ENCODE peak calls at places on chromosome 20, in seven cellular contexts. P, J, T, N, W, Y and H are unnamed samples.

GRCh38 chr20:62590301-62591121 is 51.8 kb upstream of the SLCO4A1 start:
- DNase-seq in P (no peak), J (no peak), T (no peak), N (no peak), W (no peak), Y (no peak), H (no peak)

GRCh38 chr20:17818187-17818586 is 118.4 kb downstream of the BANF2 start:
- DNase-seq in P (no peak), J (no peak), T (no peak), N (no peak), W (no peak), Y (no peak), H (no peak)

GRCh38 chr20:9837634-9838033 is 1.2 kb downstream of the PAK5 start:
- DNase-seq in P (no peak), J (no peak), T (no peak), N (no peak), W (no peak), Y (no peak), H (no peak)

GRCh38 chr20:23242104-23242503 is 108.5 kb upstream of the NXT1 start:
- DNase-seq in P (no peak), J (no peak), T (no peak), N (no peak), W (no peak), Y (no peak), H (no peak)

GRCh38 chr20:43191946-43192847 is 2.5 kb upstream of the PTPRT start:
- DNase-seq in P (peak; percentile 51), J (no peak), T (peak; percentile 16), N (no peak), W (peak; percentile 23), Y (peak; percentile 79), H (no peak)

GRCh38 chr20:7500362-7500761 is 439.9 kb downstream of the HAO1 start:
- DNase-seq in P (no peak), J (no peak), T (no peak), N (no peak), W (no peak), Y (no peak), H (no peak)

GRCh38 chr20:7155282-7155681 is 387.8 kb downstream of the BMP2 start:
- DNase-seq in P (no peak), J (no peak), T (no peak), N (no peak), W (no peak), Y (no peak), H (no peak)

GRCh38 chr20:24657878-24658620 is 188.6 kb downstream of the SYNDIG1 start:
- DNase-seq in P (no peak), J (no peak), T (no peak), N (no peak), W (no peak), Y (no peak), H (no peak)

GRCh38 chr20:59560588-59561227 is 43.6 kb upstream of the PHACTR3 start:
- DNase-seq in P (no peak), J (no peak), T (peak; percentile 46), N (no peak), W (peak; percentile 74), Y (peak; percentile 76), H (no peak)

GRCh38 chr20:47546184-47547033 is 44.7 kb downstream of the NCOA3 start:
- DNase-seq in P (no peak), J (no peak), T (no peak), N (no peak), W (no peak), Y (no peak), H (no peak)

GRCh38 chr20:3651204-3651970 is 11.8 kb downstream of the GFRA4 start:
- DNase-seq in P (no peak), J (no peak), T (no peak), N (no peak), W (no peak), Y (no peak), H (no peak)

GRCh38 chr20:24382775-24383174 is 86.7 kb upstream of the SYNDIG1 start:
- DNase-seq in P (no peak), J (no peak), T (no peak), N (no peak), W (no peak), Y (peak; percentile 66), H (no peak)

GRCh38 chr20:4887586-4887985 is 113.7 kb downstream of the SLC23A2 start:
- DNase-seq in P (no peak), J (no peak), T (no peak), N (no peak), W (no peak), Y (no peak), H (no peak)

GRCh38 chr20:48631114-48632016 is 196.4 kb downstream of the PREX1 start:
- DNase-seq in P (no peak), J (no peak), T (no peak), N (no peak), W (no peak), Y (peak; percentile 65), H (no peak)

GRCh38 chr20:50450961-50451752 is 59.0 kb upstream of the PTPN1 start:
- DNase-seq in P (no peak), J (peak; percentile 68), T (peak; percentile 68), N (peak; percentile 39), W (no peak), Y (no peak), H (peak; percentile 41)

GRCh38 chr20:58691773-58692578 is 624 bp upstream of the NPEPL1 start:
- DNase-seq in P (no peak), J (no peak), T (no peak), N (no peak), W (peak; percentile 24), Y (no peak), H (no peak)

GRCh38 chr20:12882832-12883506 is 125.8 kb upstream of the SPTLC3 start:
- DNase-seq in P (no peak), J (no peak), T (no peak), N (no peak), W (no peak), Y (no peak), H (no peak)

GRCh38 chr20:11379257-11380011 is 538.3 kb upstream of the BTBD3 start:
- DNase-seq in P (peak; percentile 80), J (no peak), T (peak; percentile 47), N (no peak), W (no peak), Y (no peak), H (no peak)

GRCh38 chr20:10541668-10542411 is 106.7 kb downstream of the SLX4IP start:
- DNase-seq in P (no peak), J (no peak), T (peak; percentile 69), N (no peak), W (no peak), Y (no peak), H (no peak)

DNA sequence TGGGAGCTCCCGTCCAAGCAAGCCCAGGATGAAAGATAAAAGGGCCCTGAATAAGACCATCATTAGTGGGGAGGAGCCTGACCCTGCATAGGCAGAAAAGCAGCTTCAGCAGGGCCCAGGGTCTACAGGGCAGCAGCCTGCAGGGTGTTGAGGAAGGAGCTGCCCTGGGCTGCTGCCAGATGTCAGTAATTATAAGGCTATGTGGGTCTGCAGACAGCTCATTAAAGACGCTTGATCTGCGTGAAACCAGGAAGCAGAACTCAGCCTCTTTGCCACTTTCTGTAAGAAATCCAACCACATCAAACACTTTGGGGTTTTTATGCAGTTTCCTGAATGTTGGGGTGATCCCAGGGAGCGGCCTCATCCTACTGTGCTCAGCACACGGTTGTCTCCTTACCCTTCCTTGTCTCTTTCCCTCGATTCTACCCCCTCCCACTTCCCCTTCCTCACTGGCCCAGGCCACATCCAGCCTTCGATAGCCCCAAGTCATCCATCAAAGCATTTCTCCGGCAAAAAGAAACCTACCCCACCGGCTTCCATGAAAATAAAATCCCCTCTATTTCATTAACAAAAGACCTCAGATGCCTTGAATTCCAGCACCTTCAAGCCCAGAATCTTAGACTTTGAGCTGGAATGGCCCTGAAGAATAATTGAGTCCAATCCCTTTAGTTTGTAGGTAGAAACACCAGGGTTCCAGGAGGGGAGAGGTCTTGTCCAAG is 1.0 kb upstream of the TGM6 start:
- DNase-seq in P (no peak), J (no peak), T (no peak), N (no peak), W (no peak), Y (no peak), H (no peak)
- TF ChIP-seq TAF1 in P (no peak), J (no peak), T (no peak), N (no peak), W (no peak), Y (no peak), H (no peak)

GRCh38 chr20:44247131-44247571 is at the start of gene GDAP1L1:
- DNase-seq in P (no peak), J (no peak), T (no peak), N (no peak), W (no peak), Y (peak; percentile 91), H (no peak)

GRCh38 chr20:44251284-44251683 is 4.2 kb downstream of the GDAP1L1 start:
- DNase-seq in P (no peak), J (no peak), T (no peak), N (no peak), W (no peak), Y (no peak), H (no peak)

GRCh38 chr20:44245977-44246376 is 1.1 kb upstream of the GDAP1L1 start:
- DNase-seq in P (no peak), J (no peak), T (no peak), N (no peak), W (no peak), Y (no peak), H (no peak)

GRCh38 chr20:44248420-44248759 is 1.3 kb downstream of the GDAP1L1 start:
- DNase-seq in P (no peak), J (no peak), T (no peak), N (no peak), W (no peak), Y (no peak), H (no peak)

DNA sequence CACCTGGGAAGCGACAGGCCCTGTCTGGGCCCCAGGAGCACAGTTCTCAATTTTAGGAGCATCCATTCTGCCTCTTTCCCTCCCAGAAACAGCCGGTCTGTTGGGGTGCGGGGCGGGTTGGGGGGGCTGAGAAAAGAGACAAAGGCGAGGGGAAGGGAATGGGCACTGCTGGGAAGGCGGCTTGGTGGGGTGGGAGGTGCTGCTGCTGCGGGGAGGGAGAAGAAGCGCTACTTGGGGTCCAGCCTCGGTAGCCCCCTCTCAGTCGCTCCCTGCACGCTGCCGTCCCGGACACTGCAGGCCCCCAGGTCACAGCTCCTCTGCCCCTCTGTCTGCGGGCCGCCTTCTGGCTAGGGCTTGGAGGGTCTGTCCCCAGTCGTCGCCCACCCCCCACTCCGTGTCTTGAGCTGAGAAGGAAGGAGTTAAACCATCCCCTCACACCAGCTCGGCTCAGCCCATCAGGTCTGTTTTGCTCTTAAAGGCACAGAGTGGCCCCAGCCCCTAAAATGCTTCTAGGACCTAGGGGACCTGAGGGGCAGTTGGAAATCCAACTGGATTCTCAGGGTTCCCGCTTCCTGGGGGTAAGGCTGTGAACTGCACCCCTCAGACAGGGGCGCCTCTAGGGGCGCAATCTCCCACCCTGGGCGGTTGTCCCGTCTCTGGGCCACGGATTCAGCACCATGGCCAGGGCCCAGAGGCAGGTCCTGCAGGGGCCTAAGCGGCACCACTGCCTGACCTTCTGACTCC is 740 bp downstream of the GDAP1L1 start:
- DNase-seq in P (peak; percentile 63), J (no peak), T (peak; percentile 80), N (no peak), W (peak; percentile 91), Y (peak; percentile 69), H (peak; percentile 56)
- TF ChIP-seq TAF1 in P (no peak), J (no peak), T (peak; percentile 42), N (no peak), W (no peak), Y (no peak), H (no peak)

GRCh38 chr20:35616465-35617396 is 1.1 kb downstream of the SPAG4 start:
- DNase-seq in P (no peak), J (peak; percentile 98), T (peak; percentile 100), N (peak; percentile 88), W (peak; percentile 87), Y (peak; percentile 83), H (no peak)
- TF ChIP-seq TAF1 in P (peak; percentile 27), J (no peak), T (peak; percentile 74), N (no peak), W (no peak), Y (no peak), H (no peak)

GRCh38 chr20:57319584-57319983 is 10.0 kb upstream of the SPO11 start:
- DNase-seq in P (no peak), J (no peak), T (no peak), N (no peak), W (no peak), Y (no peak), H (no peak)
- TF ChIP-seq TAF1 in P (no peak), J (no peak), T (no peak), N (no peak), W (no peak), Y (no peak), H (no peak)